ENCODE peak calls at places on chromosomes 7 and 10, in four cellular contexts. K is cardiac fibroblast, X is upper lobe of left lung, U is upper lobe of right lung. Z is an unnamed sample.

GRCh38 chr10:118110750-118111149 is 64.0 kb upstream of the RAB11FIP2 start:
- DNase-seq in K (no peak), X (no peak), U (no peak), Z (no peak)

GRCh38 chr7:137895301-137896201 is 48.8 kb upstream of the DGKI start:
- DNase-seq in K (no peak), X (no peak), U (no peak), Z (no peak)

GRCh38 chr10:56449770-56450169 is 88.7 kb upstream of the ZWINT start:
- DNase-seq in K (no peak), X (no peak), U (no peak), Z (no peak)

GRCh38 chr10:112229901-112230300 is 46.3 kb upstream of the GPAM start:
- DNase-seq in K (no peak), X (no peak), U (no peak), Z (no peak)

GRCh38 chr7:96823274-96823673 is 113.6 kb upstream of the SEM1 start:
- DNase-seq in K (no peak), X (no peak), U (no peak), Z (no peak)

GRCh38 chr7:70618020-70618551 is 513.9 kb upstream of the GALNT17 start:
- DNase-seq in K (no peak), X (no peak), U (no peak), Z (no peak)

GRCh38 chr10:28663576-28664368 is 13.5 kb upstream of the BAMBI start:
- DNase-seq in K (peak; percentile 93), X (no peak), U (peak; percentile 82), Z (peak; percentile 86)

GRCh38 chr10:63605568-63605967 is 84.4 kb downstream of the REEP3 start:
- DNase-seq in K (no peak), X (no peak), U (no peak), Z (no peak)

GRCh38 chr7:111499027-111499426 is 63.3 kb downstream of the IMMP2L start:
- DNase-seq in K (peak; percentile 28), X (no peak), U (no peak), Z (no peak)

GRCh38 chr7:111953611-111954010 is 252.6 kb downstream of the DOCK4 start:
- DNase-seq in K (peak; percentile 54), X (no peak), U (no peak), Z (no peak)

GRCh38 chr10:79081353-79082034 is 12.7 kb downstream of the ZMIZ1 start:
- DNase-seq in K (peak; percentile 62), X (no peak), U (no peak), Z (no peak)

GRCh38 chr10:10326119-10326518 is 691.6 kb upstream of the CELF2 start:
- DNase-seq in K (peak; percentile 63), X (no peak), U (no peak), Z (no peak)

GRCh38 chr10:14602807-14603538 is 171.7 kb downstream of the FAM107B start:
- DNase-seq in K (no peak), X (no peak), U (no peak), Z (no peak)

GRCh38 chr10:91955114-91955513 is 31.5 kb downstream of the BTAF1 start:
- DNase-seq in K (no peak), X (no peak), U (no peak), Z (no peak)

GRCh38 chr7:156549636-156550035 is 90.9 kb upstream of the RNF32 start:
- DNase-seq in K (no peak), X (peak; percentile 43), U (no peak), Z (no peak)
- H3K4me3 ChIP-seq in K (no peak overlapping the region), X (no peak overlapping the region), U (no peak overlapping the region), Z (no peak overlapping the region)

DNA sequence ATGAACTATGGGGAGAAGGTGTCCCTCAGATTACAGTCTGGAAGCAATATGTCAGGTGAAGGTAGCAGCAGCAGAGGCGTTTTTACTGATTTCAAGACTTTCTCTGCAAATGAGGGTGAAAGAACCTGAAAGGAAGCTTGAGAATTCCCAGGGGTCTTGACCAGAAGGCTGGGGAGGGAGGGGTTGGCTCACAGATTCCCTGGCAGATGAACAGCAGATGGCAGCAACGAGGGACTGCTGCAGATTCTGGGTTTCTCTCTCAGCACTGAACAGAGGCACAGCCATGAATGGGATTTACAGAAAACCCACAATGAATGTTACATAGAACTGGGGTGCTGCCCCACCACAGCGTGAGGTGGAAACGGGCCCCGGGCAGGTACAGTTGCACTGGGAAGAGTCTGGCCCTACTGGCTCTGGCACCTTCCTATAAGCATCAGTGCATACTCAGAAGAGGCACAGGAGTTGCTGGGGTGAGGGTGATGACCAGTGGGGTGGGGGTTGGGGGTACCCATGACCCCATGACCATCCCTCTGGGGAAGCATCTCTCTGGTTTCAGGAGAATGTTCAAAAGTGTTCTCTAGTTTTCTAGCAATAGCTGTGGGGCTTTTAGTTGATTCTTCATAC is 317.8 kb downstream of the SH2D4B start:
- DNase-seq in K (no peak), X (no peak), U (peak; percentile 26), Z (no peak)
- TF ChIP-seq CTCF in K (no peak), X (no peak), U (peak; percentile 20), Z (no peak)

DNA sequence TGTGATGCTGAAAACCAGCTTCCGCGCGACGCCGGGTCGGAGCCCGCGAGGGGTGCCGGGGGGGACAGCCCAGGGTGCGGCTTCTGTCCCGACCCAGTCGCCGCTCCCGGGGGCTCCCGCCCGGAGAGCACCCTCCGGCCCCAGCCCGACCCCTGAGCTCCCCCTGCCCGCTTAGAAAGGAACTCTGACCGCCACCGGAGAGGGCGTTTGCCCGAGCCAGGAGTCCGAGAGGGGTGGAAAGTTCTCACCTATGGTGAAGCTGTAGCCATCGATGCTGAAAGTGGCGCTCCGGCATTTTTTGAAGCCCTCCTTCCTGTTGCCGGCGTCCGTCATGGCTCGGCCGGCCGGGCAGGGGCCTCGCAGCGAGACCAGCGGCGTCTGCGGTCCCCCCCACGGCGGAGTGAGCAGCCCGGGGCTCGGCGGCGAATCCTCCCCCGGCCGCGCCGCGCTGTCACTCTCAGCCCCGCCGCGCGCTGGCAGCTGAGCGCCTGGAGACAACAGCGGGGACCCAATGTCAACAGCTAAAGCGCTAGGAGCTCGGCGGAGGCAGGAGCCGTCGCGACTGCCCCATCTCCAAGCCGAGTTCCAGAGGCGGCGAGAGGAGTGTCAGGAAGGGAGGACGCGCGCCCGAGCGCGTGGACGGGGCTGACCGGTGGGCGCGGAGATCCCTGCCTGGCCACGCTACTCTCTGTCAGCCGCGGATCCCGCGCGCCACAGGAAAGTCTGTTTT is 191.6 kb downstream of the LSM5 start:
- DNase-seq in K (no peak), X (peak; percentile 83), U (no peak), Z (no peak)
- H3K4me3 ChIP-seq in K (peak overlapping the region; percentile 22), X (peak overlapping the region; percentile 38), U (peak overlapping the region; percentile 33), Z (peak overlapping the region; percentile 67)

DNA sequence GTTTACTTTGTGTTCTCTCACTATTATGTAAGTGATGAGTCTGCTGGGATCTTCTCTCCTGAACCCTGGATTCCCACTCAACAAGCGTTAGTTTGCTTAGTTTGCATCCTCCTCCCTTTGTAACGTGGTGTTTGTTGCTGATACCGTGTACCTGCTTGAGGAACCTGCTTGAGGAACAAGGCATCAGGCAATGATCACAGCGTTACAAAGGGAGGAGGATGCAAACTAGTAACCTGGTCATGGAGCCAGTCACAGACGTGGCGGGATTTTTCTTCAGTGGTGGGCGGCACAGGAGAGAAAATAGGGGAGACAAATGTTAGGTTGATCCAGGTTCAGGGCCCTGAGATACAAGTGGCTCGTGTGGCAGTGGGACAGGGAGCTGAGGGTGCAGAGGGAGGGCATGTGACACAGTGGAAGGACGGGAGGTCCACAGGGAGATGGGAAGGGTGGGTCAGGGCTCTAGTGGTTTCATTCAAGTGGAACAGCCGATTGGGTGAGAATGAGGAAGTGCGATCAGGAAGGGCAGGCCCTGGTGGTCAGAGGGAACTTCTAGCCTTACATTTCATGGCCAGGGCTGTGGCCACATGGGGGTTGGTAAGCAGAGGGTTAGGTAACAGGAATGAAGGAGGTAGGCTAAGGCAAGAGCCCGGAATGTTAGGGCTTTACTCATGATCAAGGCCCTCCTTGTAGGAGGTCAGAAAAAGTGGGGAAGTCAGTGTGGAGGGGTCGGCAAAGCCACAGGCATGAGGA is 38.0 kb downstream of the SNX10 start:
- DNase-seq in K (no peak), X (no peak), U (peak; percentile 73), Z (no peak)
- TF ChIP-seq CTCF in K (no peak), X (no peak), U (no peak), Z (no peak)

GRCh38 chr7:98621573-98622482 is 4.7 kb downstream of the NPTX2 start:
- DNase-seq in K (no peak), X (no peak), U (no peak), Z (no peak)
- H3K4me3 ChIP-seq in K (no peak overlapping the region), X (no peak overlapping the region), U (no peak overlapping the region), Z (no peak overlapping the region)

GRCh38 chr10:34768261-34768971 is 46.7 kb downstream of the PARD3 start:
- DNase-seq in K (peak; percentile 82), X (peak; percentile 70), U (peak; percentile 91), Z (no peak)
- TF ChIP-seq CTCF in K (no peak), X (no peak), U (no peak), Z (no peak)

DNA sequence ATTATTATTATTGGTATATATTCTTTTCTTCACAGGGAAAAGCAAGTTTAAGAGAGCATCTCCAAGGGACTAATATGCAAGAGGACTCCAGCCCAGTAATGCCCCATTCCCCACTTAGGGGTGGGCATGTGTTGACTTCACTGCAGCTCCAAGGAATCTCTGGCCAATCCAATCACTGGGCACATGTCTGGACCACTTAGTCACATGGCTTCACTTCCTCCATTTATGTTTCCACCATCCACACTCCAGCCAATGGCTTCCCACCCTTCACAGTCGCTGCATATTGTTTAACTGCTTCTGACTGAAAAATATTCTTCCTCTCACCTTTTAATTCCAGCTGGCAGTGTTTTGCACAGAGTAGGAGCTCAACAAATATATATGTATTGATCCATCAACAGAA is 43.6 kb downstream of the FBXL13 start:
- DNase-seq in K (no peak), X (no peak), U (no peak), Z (no peak)
- H3K4me3 ChIP-seq in K (no peak overlapping the region), X (no peak overlapping the region), U (no peak overlapping the region), Z (no peak overlapping the region)

GRCh38 chr10:77393411-77393810 is 244.2 kb downstream of the KCNMA1 start:
- DNase-seq in K (no peak), X (no peak), U (no peak), Z (no peak)

GRCh38 chr10:77392851-77393250 is 244.8 kb downstream of the KCNMA1 start:
- DNase-seq in K (peak; percentile 88), X (no peak), U (no peak), Z (no peak)

GRCh38 chr10:77390481-77390891 is 247.1 kb downstream of the KCNMA1 start:
- DNase-seq in K (peak; percentile 28), X (no peak), U (no peak), Z (no peak)

GRCh38 chr10:77392236-77392721 is 245.3 kb downstream of the KCNMA1 start:
- DNase-seq in K (no peak), X (no peak), U (no peak), Z (no peak)

DNA sequence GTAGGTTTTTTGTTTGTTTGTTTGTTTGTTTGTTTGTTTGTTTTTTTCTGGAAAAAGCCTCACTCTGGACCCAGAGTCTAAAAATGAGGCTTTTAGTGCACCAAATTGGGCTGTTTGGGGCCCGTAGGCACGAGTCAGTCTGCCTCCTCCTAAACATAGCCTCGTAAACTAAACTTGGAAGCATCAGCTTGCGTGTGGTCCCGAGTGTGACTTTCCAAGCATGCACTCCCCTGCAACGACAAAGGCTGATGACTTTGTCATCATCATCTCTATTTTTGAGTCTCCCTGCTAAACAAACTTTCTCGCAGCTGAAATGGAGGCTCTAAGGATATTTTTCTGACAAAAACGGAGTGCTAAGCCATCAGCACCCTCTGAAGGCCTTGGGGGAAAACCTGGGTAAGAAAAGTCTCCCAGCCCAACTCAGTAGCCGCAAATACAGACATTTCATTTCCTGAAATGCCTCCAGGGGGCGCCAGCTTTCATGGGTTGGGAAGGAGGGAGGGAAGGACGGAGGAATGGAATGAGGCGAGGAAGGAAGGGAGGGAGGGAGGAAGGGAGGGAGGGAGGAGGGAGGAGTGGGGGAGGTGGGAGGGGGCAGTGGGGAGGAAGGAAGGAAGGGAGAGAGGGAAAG is 245.9 kb downstream of the KCNMA1 start:
- DNase-seq in K (peak; percentile 89), X (no peak), U (peak; percentile 73), Z (peak; percentile 86)
- TF ChIP-seq CTCF in K (peak; percentile 73), X (no peak), U (peak; percentile 47), Z (peak; percentile 57)